ENCODE peak calls at places on chromosomes 7 and 10, in ten cellular contexts. V is lung; G is prostate gland; K is aorta; J is brain microvascular endothelial cell; Z is IMR-90; I is SK-N-SH; W is heart left ventricle; T is CD8-positive, alpha-beta memory T cell; C is heart right ventricle. F is an unnamed sample.

GRCh38 chr7:103343758-103344452 is 662 bp downstream of the DNAJC2 start:
- DNase-seq in V (no peak), G (no peak), K (no peak), J (peak; percentile 16), Z (peak; percentile 34), I (peak; percentile 19), W (peak; percentile 36), T (no peak), C (no peak), F (peak; percentile 3)

GRCh38 chr10:24915304-24915703 is 37.1 kb downstream of the PRTFDC1 start:
- DNase-seq in V (no peak), G (no peak), K (no peak), J (no peak), Z (no peak), I (no peak), W (no peak), T (no peak), C (no peak), F (no peak)

GRCh38 chr10:75137533-75138438 is 26.3 kb downstream of the SAMD8 start:
- DNase-seq in V (no peak), G (no peak), K (no peak), J (peak; percentile 52), Z (peak; percentile 72), I (peak; percentile 37), W (no peak), T (no peak), C (no peak), F (no peak)

GRCh38 chr10:65358565-65358964 is 1567.3 kb upstream of the LRRTM3 start:
- DNase-seq in V (no peak), G (no peak), K (no peak), J (peak; percentile 46), Z (no peak), I (peak; percentile 10), W (no peak), T (no peak), C (no peak), F (no peak)

GRCh38 chr10:6382081-6382480 is 179.3 kb downstream of the PFKFB3 start:
- DNase-seq in V (no peak), G (no peak), K (no peak), J (no peak), Z (peak; percentile 74), I (no peak), W (no peak), T (peak; percentile 10), C (peak; percentile 28), F (peak; percentile 52)

GRCh38 chr7:95725170-95725569 is 47.2 kb upstream of the DYNC1I1 start:
- DNase-seq in V (no peak), G (no peak), K (no peak), J (no peak), Z (no peak), I (no peak), W (no peak), T (no peak), C (no peak), F (no peak)

GRCh38 chr7:408651-409343 is 110.8 kb downstream of the PDGFA start:
- DNase-seq in V (no peak), G (no peak), K (peak; percentile 70), J (no peak), Z (no peak), I (peak; percentile 29), W (peak; percentile 15), T (no peak), C (no peak), F (no peak)

GRCh38 chr7:74479961-74480829 is 26.5 kb downstream of the GTF2IRD1 start:
- DNase-seq in V (peak; percentile 64), G (peak; percentile 79), K (peak; percentile 95), J (peak; percentile 87), Z (peak; percentile 93), I (peak; percentile 95), W (peak; percentile 94), T (no peak), C (peak; percentile 82), F (no peak)

GRCh38 chr7:15459018-15459621 is 102.7 kb downstream of the AGMO start:
- DNase-seq in V (no peak), G (no peak), K (no peak), J (peak; percentile 56), Z (no peak), I (no peak), W (peak; percentile 31), T (no peak), C (peak; percentile 56), F (no peak)

GRCh38 chr7:3266240-3266639 is 34.8 kb upstream of the SDK1 start:
- DNase-seq in V (no peak), G (no peak), K (no peak), J (no peak), Z (no peak), I (no peak), W (no peak), T (no peak), C (no peak), F (no peak)

GRCh38 chr10:133260895-133261725 is 15.6 kb downstream of the ADAM8 start:
- DNase-seq in V (peak; percentile 45), G (peak; percentile 29), K (peak; percentile 88), J (no peak), Z (no peak), I (peak; percentile 83), W (peak; percentile 63), T (peak; percentile 76), C (peak; percentile 41), F (peak; percentile 70)

GRCh38 chr10:3494131-3494878 is 290.7 kb downstream of the KLF6 start:
- DNase-seq in V (no peak), G (no peak), K (peak; percentile 79), J (peak; percentile 57), Z (peak; percentile 18), I (no peak), W (no peak), T (no peak), C (peak; percentile 43), F (no peak)

GRCh38 chr10:130018730-130019185 is 54.7 kb upstream of the EBF3 start:
- DNase-seq in V (no peak), G (no peak), K (no peak), J (no peak), Z (no peak), I (no peak), W (no peak), T (no peak), C (peak; percentile 1), F (no peak)

GRCh38 chr10:122348951-122349361 is 25.6 kb upstream of the PLEKHA1 start:
- DNase-seq in V (no peak), G (no peak), K (no peak), J (no peak), Z (no peak), I (no peak), W (no peak), T (no peak), C (no peak), F (no peak)

GRCh38 chr10:122089343-122090015 is 100.5 kb downstream of the TACC2 start:
- DNase-seq in V (no peak), G (peak; percentile 59), K (no peak), J (no peak), Z (no peak), I (no peak), W (no peak), T (no peak), C (no peak), F (no peak)

GRCh38 chr10:71486465-71487114 is 89.9 kb downstream of the CDH23 start:
- DNase-seq in V (no peak), G (peak; percentile 61), K (no peak), J (peak; percentile 58), Z (peak; percentile 2), I (peak; percentile 64), W (peak; percentile 57), T (no peak), C (no peak), F (no peak)

GRCh38 chr7:67821116-67821515 is 824.5 kb downstream of the TYW1 start:
- DNase-seq in V (no peak), G (no peak), K (no peak), J (no peak), Z (no peak), I (no peak), W (no peak), T (no peak), C (no peak), F (no peak)

GRCh38 chr10:132571565-132572544 is 34.3 kb downstream of the INPP5A start:
- DNase-seq in V (peak; percentile 51), G (peak; percentile 83), K (peak; percentile 82), J (peak; percentile 84), Z (peak; percentile 87), I (peak; percentile 65), W (peak; percentile 87), T (peak; percentile 42), C (peak; percentile 64), F (peak; percentile 24)

GRCh38 chr7:136002802-136003201 is 25.6 kb upstream of the MTPN start:
- DNase-seq in V (no peak), G (no peak), K (no peak), J (no peak), Z (no peak), I (no peak), W (no peak), T (no peak), C (no peak), F (no peak)

GRCh38 chr10:95217476-95217875 is 23.4 kb downstream of the ACSM6 start:
- DNase-seq in V (no peak), G (no peak), K (no peak), J (no peak), Z (peak; percentile 35), I (no peak), W (no peak), T (no peak), C (no peak), F (no peak)
- H3K27ac ChIP-seq in V (no peak overlapping the region), G (no peak overlapping the region), K (no peak overlapping the region), J (no peak overlapping the region), Z (no peak overlapping the region), I (no peak overlapping the region), W (no peak overlapping the region), T (no peak overlapping the region), C (no peak overlapping the region), F (no peak overlapping the region)

DNA sequence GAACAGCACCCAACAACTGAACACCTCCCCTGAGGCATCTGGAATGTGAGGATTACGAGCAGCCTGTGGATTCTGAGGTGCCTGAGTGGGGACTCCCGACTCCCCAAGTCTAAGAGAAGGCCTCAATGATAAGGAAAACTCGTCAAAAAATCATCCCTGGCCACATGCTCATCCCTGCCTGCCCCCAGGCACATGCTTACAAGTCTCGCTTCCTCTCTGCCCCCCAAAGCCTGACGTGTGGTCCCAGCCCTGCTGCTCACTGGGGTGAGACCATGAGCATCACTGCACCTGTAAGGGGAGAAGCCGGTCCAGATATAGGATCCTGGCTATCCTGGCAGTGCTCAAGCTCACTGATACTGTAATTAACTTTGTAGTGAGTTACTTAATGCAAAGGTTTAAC is 168.2 kb downstream of the DIP2C start:
- DNase-seq in V (no peak), G (no peak), K (no peak), J (no peak), Z (no peak), I (peak; percentile 60), W (no peak), T (no peak), C (no peak), F (no peak)
- H3K27ac ChIP-seq in V (no peak overlapping the region), G (no peak overlapping the region), K (no peak overlapping the region), J (no peak overlapping the region), Z (no peak overlapping the region), I (no peak overlapping the region), W (peak overlapping the region; percentile 47), T (no peak overlapping the region), C (no peak overlapping the region), F (no peak overlapping the region)

GRCh38 chr7:106417273-106417902 is 132.6 kb upstream of the NAMPT start:
- DNase-seq in V (no peak), G (no peak), K (no peak), J (no peak), Z (peak; percentile 3), I (no peak), W (no peak), T (no peak), C (no peak), F (no peak)
- H3K27ac ChIP-seq in V (peak overlapping the region; percentile 9), G (no peak overlapping the region), K (no peak overlapping the region), J (no peak overlapping the region), Z (no peak overlapping the region), I (no peak overlapping the region), W (no peak overlapping the region), T (no peak overlapping the region), C (no peak overlapping the region), F (no peak overlapping the region)

GRCh38 chr7:51587600-51587999 is 271.0 kb upstream of the COBL start:
- DNase-seq in V (no peak), G (no peak), K (no peak), J (no peak), Z (no peak), I (no peak), W (no peak), T (no peak), C (no peak), F (no peak)
- H3K27ac ChIP-seq in V (no peak overlapping the region), G (no peak overlapping the region), K (no peak overlapping the region), J (no peak overlapping the region), Z (no peak overlapping the region), I (no peak overlapping the region), W (no peak overlapping the region), T (no peak overlapping the region), C (no peak overlapping the region), F (no peak overlapping the region)